ENCODE peak calls at places on chromosomes 12 and 14, in ten cellular contexts. S is ovary; X is CD8-positive, alpha-beta memory T cell; Q is IMR-90; Y is prostate gland; E is Panc1; K is right atrium auricular region; A is A549; Z is HepG2; L is cardiac muscle cell. B is an unnamed sample. For H3K4me1, the result is how much of the 10 kb centered on the place peaks cover.

GRCh38 chr14:71734076-71734475 is 198.2 kb upstream of the RGS6 start:
- DNase-seq in S (no peak), X (no peak), Q (no peak), Y (no peak), E (no peak), K (no peak), A (no peak), Z (no peak), L (no peak), B (no peak)

GRCh38 chr12:128637616-128638606 is 185.8 kb downstream of the SLC15A4 start:
- DNase-seq in S (no peak), X (no peak), Q (no peak), Y (no peak), E (no peak), K (no peak), A (no peak), Z (no peak), L (no peak), B (no peak)

GRCh38 chr14:73729015-73729330 is 14.8 kb upstream of the PNMA1 start:
- DNase-seq in S (no peak), X (no peak), Q (no peak), Y (no peak), E (no peak), K (no peak), A (no peak), Z (no peak), L (no peak), B (no peak)

GRCh38 chr12:76945867-76946266 is 67.0 kb upstream of the CSRP2 start:
- DNase-seq in S (no peak), X (no peak), Q (peak), Y (no peak), E (no peak), K (no peak), A (no peak), Z (no peak), L (peak), B (no peak)

GRCh38 chr12:11482955-11483354 is 87.6 kb upstream of the PRB2 start:
- DNase-seq in S (no peak), X (no peak), Q (peak), Y (no peak), E (no peak), K (no peak), A (no peak), Z (no peak), L (no peak), B (no peak)

GRCh38 chr14:47262801-47263200 is 412.6 kb downstream of the MDGA2 start:
- DNase-seq in S (no peak), X (no peak), Q (no peak), Y (no peak), E (no peak), K (no peak), A (no peak), Z (no peak), L (no peak), B (no peak)

GRCh38 chr14:100105357-100106169 is 40.3 kb downstream of the EVL start:
- DNase-seq in S (peak), X (peak), Q (no peak), Y (no peak), E (no peak), K (no peak), A (no peak), Z (no peak), L (no peak), B (no peak)

GRCh38 chr14:65210118-65210826 is 108.0 kb upstream of the MAX start:
- DNase-seq in S (no peak), X (no peak), Q (peak), Y (no peak), E (no peak), K (no peak), A (no peak), Z (no peak), L (peak), B (no peak)

GRCh38 chr12:32887058-32887457 is 9.5 kb downstream of the PKP2 start:
- DNase-seq in S (no peak), X (no peak), Q (no peak), Y (no peak), E (no peak), K (no peak), A (no peak), Z (no peak), L (no peak), B (no peak)

GRCh38 chr14:39276005-39276404 is 42.3 kb downstream of the MIA2 start:
- DNase-seq in S (no peak), X (no peak), Q (no peak), Y (no peak), E (no peak), K (no peak), A (no peak), Z (no peak), L (no peak), B (no peak)

GRCh38 chr12:4246116-4246515 is 27.4 kb upstream of the CCND2 start:
- DNase-seq in S (no peak), X (no peak), Q (no peak), Y (no peak), E (no peak), K (no peak), A (no peak), Z (no peak), L (no peak), B (no peak)

GRCh38 chr12:124713041-124713435 is 145.6 kb upstream of the NCOR2 start:
- DNase-seq in S (no peak), X (no peak), Q (no peak), Y (no peak), E (no peak), K (peak), A (no peak), Z (no peak), L (peak), B (peak)

GRCh38 chr12:57147641-57147944 is 174 bp upstream of the LRP1-AS start:
- DNase-seq in S (no peak), X (no peak), Q (peak), Y (no peak), E (no peak), K (no peak), A (no peak), Z (peak), L (peak), B (no peak)

GRCh38 chr12:121537814-121538698 is 42.8 kb downstream of the KDM2B start:
- DNase-seq in S (peak), X (peak), Q (no peak), Y (no peak), E (no peak), K (no peak), A (no peak), Z (no peak), L (no peak), B (no peak)

GRCh38 chr14:75821828-75822521 is 159.8 kb downstream of the TGFB3 start:
- DNase-seq in S (no peak), X (no peak), Q (peak), Y (no peak), E (no peak), K (no peak), A (no peak), Z (no peak), L (no peak), B (no peak)
- H3K27ac ChIP-seq in S (no peak), X (no peak), Q (peak), Y (peak), E (no peak), K (peak), A (no peak), Z (no peak), L (peak), B (no peak)

DNA sequence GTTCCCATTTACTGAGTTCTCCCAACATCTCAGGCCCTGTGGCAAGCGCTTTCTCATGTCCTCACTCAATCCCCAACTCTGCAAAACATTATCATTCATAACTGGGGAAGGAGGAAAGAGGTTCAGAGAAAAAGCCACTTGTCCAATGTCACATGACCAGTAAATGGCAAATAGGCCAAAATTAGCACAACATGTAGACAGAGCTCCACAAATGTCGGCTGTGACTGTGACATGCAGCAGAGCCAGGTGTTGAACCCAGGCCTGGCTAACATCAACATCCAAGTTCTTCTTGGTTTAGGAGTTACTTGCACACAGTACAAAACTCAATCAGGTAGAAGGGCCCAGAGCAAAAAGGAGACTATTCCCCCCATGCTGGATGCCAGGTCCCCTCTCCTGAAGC is 10.8 kb downstream of the KCTD10 start:
- DNase-seq in S (no peak), X (no peak), Q (no peak), Y (no peak), E (no peak), K (no peak), A (no peak), Z (no peak), L (no peak), B (no peak)
- H3K4me1 ChIP-seq in S (under half), X (under half), Q (under half), Y (under half), E (under half), K (under half), A (under half), Z (under half), L (half or more), B (half or more)

DNA sequence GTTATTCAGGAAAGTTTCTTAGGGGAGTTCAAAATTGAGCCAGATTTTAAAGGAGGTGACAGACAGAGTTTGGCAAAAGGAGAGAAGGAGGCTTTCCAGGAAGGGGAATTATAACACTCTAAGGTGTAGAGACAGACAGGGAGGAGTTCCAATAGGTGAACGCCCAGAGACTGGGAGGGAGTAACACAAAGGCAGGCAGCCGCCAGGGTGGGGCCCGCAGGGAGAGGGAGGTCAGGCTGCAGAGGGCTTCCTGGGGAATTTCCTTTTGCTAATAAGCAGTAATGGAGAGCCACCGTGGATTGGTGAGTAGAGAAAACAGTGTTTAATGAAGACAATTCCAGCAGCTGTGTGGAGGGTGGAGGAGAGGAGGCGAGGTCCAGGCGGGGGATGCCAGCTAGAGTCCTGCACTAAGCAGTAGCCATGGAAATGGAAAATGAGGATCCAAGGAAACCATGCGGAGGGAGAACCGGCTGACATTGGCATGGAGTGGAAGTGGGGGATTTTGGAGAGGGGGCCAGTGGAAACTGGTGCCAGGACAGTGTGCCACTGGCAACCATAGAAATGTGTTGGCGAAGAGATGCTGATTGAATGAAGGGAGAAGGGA is 22.2 kb downstream of the GRIN2B start:
- DNase-seq in S (no peak), X (no peak), Q (no peak), Y (no peak), E (no peak), K (no peak), A (peak), Z (no peak), L (no peak), B (no peak)
- H3K27ac ChIP-seq in S (no peak), X (no peak), Q (no peak), Y (no peak), E (no peak), K (no peak), A (peak), Z (no peak), L (no peak), B (no peak)

DNA sequence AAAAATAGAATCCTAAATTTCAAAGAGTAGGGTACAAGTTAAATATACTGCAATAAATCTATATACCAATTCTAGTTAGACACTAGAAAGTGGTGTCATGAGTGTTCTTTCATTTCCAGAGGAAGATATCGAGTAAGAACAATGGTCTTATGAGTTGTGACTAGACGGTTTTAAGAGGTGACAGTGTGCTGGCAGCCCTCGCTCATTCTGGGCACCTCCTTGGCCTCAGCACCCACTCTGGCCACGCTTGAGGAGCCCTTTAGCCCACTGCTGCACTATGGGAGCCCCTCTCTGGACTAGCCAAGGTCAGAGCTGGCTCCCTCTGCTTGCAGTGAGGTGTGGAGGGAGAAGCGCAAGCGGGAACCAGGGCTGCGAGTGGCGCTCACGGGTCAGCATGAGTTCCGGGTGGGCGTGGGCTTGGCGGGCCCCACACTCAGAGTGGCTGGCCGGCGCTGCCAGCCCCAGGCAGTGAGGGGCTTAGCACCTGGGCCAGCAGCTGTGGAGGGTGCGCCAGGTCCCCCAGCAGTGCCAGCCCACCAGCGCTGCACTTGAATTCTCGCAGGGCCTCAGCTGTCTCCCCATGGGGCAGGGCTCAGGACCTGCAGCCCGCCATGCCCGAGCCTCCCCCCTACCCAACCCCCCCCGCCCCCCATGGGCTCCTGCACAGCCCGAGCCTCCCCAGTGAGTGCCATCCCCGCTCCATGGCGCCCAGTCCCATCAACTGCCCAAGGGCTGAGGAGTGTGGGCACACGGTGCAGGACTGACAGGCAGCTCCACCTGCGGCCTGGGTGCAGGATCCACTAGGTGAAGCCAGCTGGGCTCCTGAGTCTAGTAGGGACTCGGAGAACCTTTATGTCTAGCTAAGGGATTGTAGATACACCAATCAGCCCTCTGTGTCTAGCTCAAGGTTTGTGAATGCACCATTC is 18.7 kb downstream of the PRKD1 start:
- DNase-seq in S (no peak), X (no peak), Q (no peak), Y (no peak), E (no peak), K (no peak), A (no peak), Z (no peak), L (no peak), B (no peak)
- H3K4me1 ChIP-seq in S (under half), X (under half), Q (under half), Y (under half), E (under half), K (under half), A (under half), Z (under half), L (under half), B (under half)